ENCODE peak calls at places on chromosomes 12 and 14, in five cellular contexts. G is cardiac muscle cell, X is neural progenitor cell, E is astrocyte of the spinal cord, I is fibroblast of villous mesenchyme. J is an unnamed sample.

GRCh38 chr14:51533877-51534553 is 117.7 kb upstream of the FRMD6 start:
- DNase-seq in X (no peak), G (no peak), E (no peak), I (no peak), J (no peak)

GRCh38 chr12:98970950-98971349 is 325.9 kb downstream of the APAF1 start:
- DNase-seq in I (no peak), X (no peak), E (no peak), G (no peak), J (no peak)

GRCh38 chr14:21219561-21220111 is 49.6 kb downstream of the HNRNPC start:
- DNase-seq in E (no peak), X (no peak), I (peak), G (no peak), J (no peak)

GRCh38 chr12:60421741-60422140 is 825.9 kb downstream of the SLC16A7 start:
- DNase-seq in G (no peak), E (no peak), I (no peak), X (no peak), J (no peak)

GRCh38 chr14:73097421-73097820 is 38.9 kb upstream of the PSEN1 start:
- DNase-seq in X (no peak), E (no peak), I (no peak), G (no peak), J (no peak)

GRCh38 chr14:87049886-87050820 is 942.8 kb downstream of the GALC start:
- DNase-seq in X (peak), I (peak), E (peak), G (peak), J (peak)

GRCh38 chr12:121295123-121295745 is 1.3 kb downstream of the CAMKK2 start:
- DNase-seq in G (no peak), X (peak), E (no peak), I (no peak), J (no peak)

GRCh38 chr12:31231611-31232360 is 94.2 kb downstream of the SINHCAF start:
- DNase-seq in G (no peak), X (no peak), E (no peak), I (no peak), J (no peak)

DNA sequence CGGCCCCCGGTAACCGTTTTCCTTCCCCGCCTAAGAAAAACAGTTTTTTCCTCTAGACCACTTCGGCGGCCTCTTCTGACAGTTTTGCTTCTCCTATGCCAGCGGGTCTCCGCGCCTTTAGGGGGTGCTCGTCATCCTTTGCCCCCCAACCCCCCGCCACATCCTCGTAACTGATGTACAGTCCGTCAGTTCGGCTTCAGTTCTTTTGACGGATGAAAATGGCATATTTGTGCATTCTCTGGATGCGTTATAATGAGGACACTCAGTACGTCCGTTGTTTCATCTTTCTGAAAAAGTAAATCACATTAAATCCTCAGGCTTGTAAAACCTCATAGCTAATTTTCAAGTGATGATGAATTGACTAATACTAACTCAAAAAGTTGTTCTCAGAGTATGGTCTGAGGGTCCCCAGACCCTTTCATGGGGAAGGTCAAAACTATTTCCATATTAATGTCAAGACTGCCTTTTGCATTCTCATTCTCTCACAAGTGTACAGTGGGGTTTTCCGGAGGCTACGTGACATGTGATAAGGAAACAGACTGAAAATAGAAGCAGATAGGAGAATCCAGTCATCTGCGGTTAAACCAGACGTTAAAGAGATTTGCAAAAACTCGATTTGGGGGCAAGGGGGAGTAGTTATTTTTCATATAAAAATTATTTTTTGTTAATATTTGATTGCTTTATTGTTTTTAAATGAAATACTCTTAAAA is 829 bp upstream of the NAP1L1 start:
- DNase-seq in X (no peak), I (peak), G (peak), E (peak), J (no peak)
- TF ChIP-seq CTCF in X (peak), I (peak), G (peak), E (peak), J (peak)

DNA sequence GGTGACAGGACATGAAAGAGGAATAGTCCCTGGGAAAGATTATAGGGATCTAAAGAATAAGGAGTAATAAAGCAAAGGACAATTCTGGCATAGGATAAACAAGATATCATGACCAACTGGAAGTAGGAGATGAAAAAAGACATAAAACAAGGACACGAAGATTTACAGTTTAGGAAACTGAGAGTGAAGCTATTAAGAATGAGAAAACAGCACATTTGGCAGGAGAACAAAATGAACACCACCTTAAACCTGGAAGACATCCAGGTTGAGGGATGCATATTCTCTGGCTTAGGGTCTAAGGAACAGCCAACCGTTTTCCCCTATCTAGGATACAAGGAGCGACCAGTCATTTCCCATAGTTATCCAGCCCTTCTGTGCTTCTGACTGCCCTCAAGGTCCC is 1.9 kb downstream of the TRIP11 start:
- DNase-seq in I (no peak), X (no peak), G (no peak), E (no peak), J (no peak)
- H3K4me3 ChIP-seq in I (peak), X (peak), G (peak), E (peak), J (peak)

GRCh38 chr14:33668066-33668465 is 282.8 kb downstream of the EGLN3 start:
- DNase-seq in G (no peak), X (no peak), E (peak), I (no peak), J (no peak)

GRCh38 chr14:33671556-33671955 is 279.3 kb downstream of the EGLN3 start:
- DNase-seq in I (peak), E (no peak), X (no peak), G (no peak), J (no peak)

GRCh38 chr14:33674716-33675115 is 276.2 kb downstream of the EGLN3 start:
- DNase-seq in E (no peak), X (no peak), G (no peak), I (no peak), J (no peak)

GRCh38 chr14:33669111-33669510 is 281.8 kb downstream of the EGLN3 start:
- DNase-seq in I (peak), G (peak), E (peak), X (no peak), J (no peak)

DNA sequence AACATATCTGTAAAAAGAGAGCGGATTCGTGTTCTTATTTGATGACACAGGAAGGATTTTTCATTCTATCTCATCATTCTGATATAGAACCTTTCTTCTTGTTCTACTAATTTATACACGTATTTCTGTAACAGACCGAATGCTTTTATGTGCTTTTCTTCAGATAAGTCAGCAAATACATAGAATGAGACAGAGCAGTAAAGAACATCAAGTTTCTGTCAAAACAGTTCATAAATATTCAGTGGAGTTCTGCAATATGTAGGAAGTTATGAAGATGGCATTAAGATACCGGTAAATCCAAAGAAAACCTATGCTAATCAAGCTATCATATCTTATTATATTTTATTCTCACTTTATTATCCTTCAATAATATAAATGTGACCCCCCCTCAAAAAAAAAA is 280.6 kb downstream of the EGLN3 start:
- DNase-seq in E (no peak), X (no peak), I (no peak), G (no peak), J (no peak)
- TF ChIP-seq CTCF in E (no peak), X (no peak), I (no peak), G (no peak), J (no peak)

DNA sequence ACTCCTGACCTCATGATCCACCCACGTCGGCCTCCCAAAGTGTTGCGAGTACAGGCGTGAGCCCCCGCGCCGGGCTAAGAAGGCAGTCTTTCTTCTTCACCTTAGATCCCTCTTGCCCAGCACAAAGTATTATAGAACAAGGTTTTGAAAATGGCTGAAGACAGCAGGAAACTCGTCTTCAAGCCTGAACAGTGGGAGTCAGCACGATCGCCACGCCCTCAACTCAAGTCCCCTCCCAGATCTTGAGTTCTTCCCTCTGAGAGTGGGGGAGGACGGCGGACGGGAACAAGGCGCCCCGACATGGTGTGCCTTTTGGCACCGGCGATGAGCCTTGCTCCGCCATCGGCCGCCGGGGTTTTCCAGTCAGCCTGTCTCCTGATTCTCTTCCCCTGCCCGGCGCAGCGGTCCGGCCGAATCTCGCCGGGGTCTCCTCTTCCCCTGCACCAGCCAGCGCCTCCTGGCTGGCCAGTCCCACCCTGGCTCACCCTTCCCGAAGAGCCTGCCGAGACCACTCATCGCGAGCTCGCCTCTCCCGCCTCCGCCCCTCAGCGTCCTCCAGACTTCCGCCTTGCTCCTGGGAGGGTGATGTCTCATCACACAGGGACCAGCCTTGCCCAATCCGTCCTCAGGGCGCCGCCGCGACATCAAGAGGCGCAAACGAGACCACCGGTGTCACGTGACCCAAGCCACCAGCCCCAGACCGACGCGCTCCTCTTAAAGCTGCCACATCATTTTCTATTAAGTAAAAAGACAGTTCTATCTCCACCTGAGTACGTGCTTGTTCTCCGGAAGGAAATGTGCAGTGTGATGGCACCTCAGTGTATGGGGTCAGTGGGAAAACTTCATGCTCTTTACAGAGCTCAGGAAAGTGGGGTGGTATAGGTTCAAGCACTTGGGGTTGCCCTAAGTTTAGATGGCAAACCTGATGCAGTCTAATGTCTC is at the start of gene CHMP4A:
- DNase-seq in I (peak), G (peak), X (peak), E (peak), J (peak)
- H3K4me3 ChIP-seq in I (peak), G (peak), X (peak), E (peak), J (peak)

GRCh38 chr14:44507183-44507582 is at the start of gene FSCB:
- DNase-seq in I (no peak), X (no peak), G (no peak), E (no peak), J (no peak)

GRCh38 chr14:44505588-44505987 is 1.5 kb downstream of the FSCB start:
- DNase-seq in E (no peak), I (no peak), X (no peak), G (no peak), J (no peak)
- TF ChIP-seq CTCF in E (no peak), I (no peak), X (peak), G (no peak), J (no peak)

GRCh38 chr12:6324936-6325750 is 14.7 kb downstream of the PLEKHG6 start:
- DNase-seq in G (no peak), E (no peak), I (no peak), X (no peak), J (no peak)
- H3K4me3 ChIP-seq in G (no peak), E (no peak), I (no peak), X (no peak), J (no peak)

DNA sequence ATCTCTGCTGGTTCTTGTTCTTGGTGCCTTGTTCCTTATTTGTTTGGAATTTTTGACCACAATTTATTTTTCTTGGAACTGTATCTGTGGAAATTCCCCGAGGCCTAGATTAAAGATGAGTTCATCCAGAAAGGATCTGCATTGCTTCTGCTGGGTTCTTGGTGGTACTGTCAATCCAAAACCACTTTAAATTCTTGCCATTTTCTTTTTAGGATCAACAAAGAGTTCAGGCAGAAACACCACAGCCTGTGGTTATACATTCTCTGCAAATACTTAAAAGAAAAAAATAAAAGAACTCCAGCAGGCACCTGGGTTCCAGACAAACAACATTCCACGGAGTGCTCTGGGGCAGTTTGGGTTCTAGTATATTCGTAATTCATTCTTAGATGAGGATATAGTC is 6.0 kb upstream of the VAMP1 start:
- DNase-seq in X (no peak), E (peak), I (peak), G (peak), J (no peak)
- TF ChIP-seq CTCF in X (no peak), E (no peak), I (no peak), G (no peak), J (no peak)

GRCh38 chr14:24377126-24377525 is 9.1 kb downstream of the NFATC4 start:
- DNase-seq in G (no peak), E (no peak), X (no peak), I (no peak), J (no peak)
- H3K4me3 ChIP-seq in G (no peak), E (no peak), X (peak), I (no peak), J (no peak)